ENCODE peak calls at places on chromosomes 3 and 15, in eight cellular contexts. D is uterus; H is Karpas-422; N is IMR-90; T is BE2C; I is H7; R is effector memory CD4-positive, alpha-beta T cell; Y is cardiac muscle cell. O is an unnamed sample.

GRCh38 chr15:69132935-69133861 is 27.2 kb upstream of the GLCE start:
- DNase-seq in D (no peak), H (no peak), N (no peak), T (peak; percentile 73), I (no peak), R (no peak), Y (no peak), O (no peak)

GRCh38 chr3:24704496-24704895 is 209.8 kb upstream of the THRB start:
- DNase-seq in D (no peak), H (no peak), N (no peak), T (no peak), I (no peak), R (no peak), Y (no peak), O (no peak)

GRCh38 chr3:7934362-7934761 is 567.3 kb upstream of the LMCD1 start:
- DNase-seq in D (no peak), H (no peak), N (no peak), T (no peak), I (no peak), R (no peak), Y (no peak), O (no peak)

GRCh38 chr3:54547846-54548245 is 380.0 kb downstream of the LRTM1 start:
- DNase-seq in D (no peak), H (no peak), N (no peak), T (no peak), I (no peak), R (no peak), Y (peak; percentile 70), O (no peak)

GRCh38 chr3:16927485-16927884 is 42.7 kb downstream of the PLCL2 start:
- DNase-seq in D (no peak), H (peak; percentile 52), N (no peak), T (no peak), I (peak; percentile 15), R (no peak), Y (no peak), O (no peak)

GRCh38 chr3:177626014-177626413 is 428.7 kb upstream of the TBL1XR1 start:
- DNase-seq in D (no peak), H (no peak), N (no peak), T (no peak), I (no peak), R (no peak), Y (no peak), O (no peak)

GRCh38 chr15:74866090-74866489 is 7.1 kb downstream of the SCAMP2 start:
- DNase-seq in D (peak; percentile 42), H (no peak), N (peak; percentile 85), T (no peak), I (no peak), R (no peak), Y (no peak), O (no peak)

GRCh38 chr15:59222106-59222505 is 15.5 kb downstream of the LDHAL6B start:
- DNase-seq in D (no peak), H (no peak), N (peak; percentile 83), T (no peak), I (no peak), R (no peak), Y (no peak), O (peak; percentile 64)

GRCh38 chr3:68033850-68034249 is 379.4 kb upstream of the SUCLG2 start:
- DNase-seq in D (no peak), H (no peak), N (no peak), T (no peak), I (no peak), R (no peak), Y (no peak), O (no peak)

GRCh38 chr3:147904421-147904820 is 495.3 kb downstream of the ZIC1 start:
- DNase-seq in D (no peak), H (no peak), N (no peak), T (peak; percentile 7), I (no peak), R (no peak), Y (no peak), O (no peak)

GRCh38 chr3:188842628-188843027 is 329.1 kb upstream of the TPRG1 start:
- DNase-seq in D (no peak), H (no peak), N (peak; percentile 59), T (no peak), I (no peak), R (no peak), Y (no peak), O (no peak)

GRCh38 chr3:171306631-171307030 is 153.6 kb downstream of the TNIK start:
- DNase-seq in D (peak; percentile 82), H (no peak), N (peak; percentile 99), T (no peak), I (no peak), R (no peak), Y (no peak), O (peak; percentile 89)

DNA sequence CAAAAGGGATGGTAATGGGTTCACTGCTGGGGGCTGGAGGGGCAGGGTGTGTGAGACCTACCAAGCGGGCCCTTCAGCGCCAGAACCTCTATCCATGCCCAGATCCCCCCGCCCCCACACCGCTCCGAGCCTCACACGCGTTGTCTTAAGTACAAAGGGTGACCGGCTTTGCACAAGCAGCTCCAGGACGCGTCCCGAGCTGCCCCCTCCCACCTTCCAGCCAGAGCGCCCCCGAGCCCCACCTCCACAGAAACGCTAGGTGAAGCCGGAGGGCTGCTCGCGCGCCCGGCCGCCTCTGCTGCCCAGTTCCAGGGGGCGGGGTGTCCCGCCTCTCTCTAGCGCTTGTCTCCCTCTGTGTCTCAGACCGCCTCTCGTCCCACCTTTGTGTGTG is 1.2 kb downstream of the WNT7A start:
- DNase-seq in D (no peak), H (no peak), N (no peak), T (no peak), I (peak; percentile 88), R (no peak), Y (peak; percentile 26), O (no peak)
- H3K4me3 ChIP-seq in D (no peak overlapping the region), H (no peak overlapping the region), N (no peak overlapping the region), T (no peak overlapping the region), I (peak overlapping the region; percentile 56), R (peak overlapping the region; percentile 83), Y (peak overlapping the region; percentile 18), O (no peak overlapping the region)

GRCh38 chr15:25556136-25556535 is 117.3 kb upstream of the UBE3A start:
- DNase-seq in D (no peak), H (no peak), N (no peak), T (no peak), I (peak; percentile 42), R (no peak), Y (no peak), O (no peak)

GRCh38 chr15:25557916-25558315 is 119.1 kb upstream of the UBE3A start:
- DNase-seq in D (no peak), H (no peak), N (no peak), T (no peak), I (no peak), R (no peak), Y (no peak), O (no peak)

DNA sequence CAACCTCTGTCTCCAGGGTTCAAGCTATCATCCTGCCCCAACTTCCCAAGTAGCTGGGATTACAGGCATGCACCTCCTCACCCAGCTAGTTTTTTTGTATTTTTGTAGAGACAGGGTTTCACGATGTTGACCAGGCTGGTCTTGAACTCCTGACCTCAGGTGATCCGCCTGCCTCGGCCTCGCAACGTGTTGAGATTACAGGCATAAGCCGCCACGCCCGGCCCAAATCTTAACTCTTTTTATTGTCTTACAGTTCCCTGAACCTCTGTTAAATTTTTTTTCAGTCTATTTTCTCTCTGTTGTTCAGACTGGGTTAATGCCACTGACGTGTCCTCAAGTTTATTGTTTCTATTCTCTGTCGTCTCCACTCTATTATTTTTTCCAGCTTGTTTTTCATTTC is 115.8 kb upstream of the UBE3A start:
- DNase-seq in D (no peak), H (no peak), N (no peak), T (no peak), I (no peak), R (no peak), Y (no peak), O (no peak)
- H3K4me3 ChIP-seq in D (no peak overlapping the region), H (no peak overlapping the region), N (no peak overlapping the region), T (no peak overlapping the region), I (no peak overlapping the region), R (no peak overlapping the region), Y (no peak overlapping the region), O (no peak overlapping the region)

DNA sequence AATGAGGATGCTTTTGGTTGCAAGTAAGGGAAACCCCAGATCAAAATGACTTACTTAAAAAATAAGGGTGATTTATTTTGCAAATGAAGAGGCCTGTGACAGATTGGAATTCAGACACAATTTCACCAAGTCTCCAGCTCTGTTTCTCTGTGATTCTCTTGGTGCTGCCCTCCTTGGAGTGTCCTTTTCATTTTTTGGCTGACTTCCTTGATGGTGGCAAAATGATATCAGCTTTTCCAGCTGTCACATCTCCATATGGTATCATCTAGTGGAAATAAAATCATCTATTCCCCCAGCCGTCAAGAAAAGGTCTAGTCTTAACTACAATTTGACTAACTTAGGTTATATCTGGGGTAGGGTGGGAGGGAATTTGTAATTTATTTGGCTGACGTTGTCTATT is 68.5 kb upstream of the SLC25A26 start:
- DNase-seq in D (no peak), H (no peak), N (no peak), T (no peak), I (no peak), R (no peak), Y (no peak), O (no peak)
- H3K4me3 ChIP-seq in D (no peak overlapping the region), H (no peak overlapping the region), N (no peak overlapping the region), T (no peak overlapping the region), I (no peak overlapping the region), R (no peak overlapping the region), Y (no peak overlapping the region), O (no peak overlapping the region)

GRCh38 chr3:9595877-9596276 is 42.3 kb upstream of the LHFPL4 start:
- DNase-seq in D (no peak), H (no peak), N (no peak), T (no peak), I (no peak), R (no peak), Y (no peak), O (no peak)

GRCh38 chr3:9606108-9606507 is 43.2 kb upstream of the MTMR14 start:
- DNase-seq in D (no peak), H (no peak), N (no peak), T (no peak), I (no peak), R (no peak), Y (no peak), O (no peak)

GRCh38 chr3:9602620-9603019 is 46.7 kb upstream of the MTMR14 start:
- DNase-seq in D (no peak), H (no peak), N (no peak), T (no peak), I (no peak), R (no peak), Y (no peak), O (no peak)

GRCh38 chr3:9598783-9599387 is 45.3 kb upstream of the LHFPL4 start:
- DNase-seq in D (no peak), H (no peak), N (no peak), T (no peak), I (no peak), R (no peak), Y (no peak), O (no peak)

DNA sequence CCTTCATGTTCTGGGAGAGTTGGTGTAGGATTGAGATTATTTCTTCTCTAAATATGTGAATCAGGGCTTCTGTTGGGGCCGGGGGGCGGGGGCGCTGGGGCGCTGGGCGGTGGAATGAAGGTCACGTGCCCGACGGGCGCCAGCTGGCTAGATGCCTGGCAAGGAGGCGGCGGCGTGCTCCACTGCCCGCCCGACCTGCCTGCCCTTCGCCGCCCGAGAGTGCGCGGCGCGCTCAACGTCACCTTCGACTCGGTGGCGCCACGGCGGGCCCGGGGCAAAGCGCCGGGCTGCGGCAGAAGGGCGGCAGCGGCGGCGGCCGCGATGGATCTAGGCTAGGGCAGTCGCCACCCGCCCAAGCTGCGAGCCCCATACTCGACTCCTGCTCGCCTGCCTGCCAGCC is 47.0 kb upstream of the LHFPL4 start:
- DNase-seq in D (no peak), H (no peak), N (no peak), T (peak; percentile 61), I (peak; percentile 34), R (no peak), Y (no peak), O (no peak)
- H3K4me3 ChIP-seq in D (no peak overlapping the region), H (no peak overlapping the region), N (no peak overlapping the region), T (peak overlapping the region; percentile 26), I (no peak overlapping the region), R (no peak overlapping the region), Y (no peak overlapping the region), O (no peak overlapping the region)

O was measured in AG09309.